ENCODE peak calls at places on chromosomes 13 and 19, in five cellular contexts. Z is stomach, O is tibial nerve, X is endothelial cell of umbilical vein, G is right lobe of liver. M is an unnamed sample. For H3K4me1 and H3K27me3, the result is how much of the 10 kb centered on the place peaks cover.

GRCh38 chr13:109494955-109495354 is 291.4 kb downstream of the IRS2 start:
- DNase-seq in Z (no peak), O (no peak), X (no peak), G (no peak), M (no peak)

GRCh38 chr13:90565985-90566713 is 781.3 kb upstream of the MIR17HG start:
- DNase-seq in Z (no peak), O (no peak), X (no peak), G (no peak), M (no peak)

GRCh38 chr13:44015808-44016207 is 136.1 kb downstream of the LACC1 start:
- DNase-seq in Z (no peak), O (no peak), X (peak), G (no peak), M (no peak)

GRCh38 chr13:105991622-105992254 is 543.7 kb downstream of the EFNB2 start:
- DNase-seq in Z (peak), O (peak), X (no peak), G (no peak), M (no peak)

GRCh38 chr13:111667757-111668156 is 347.3 kb downstream of the TEX29 start:
- DNase-seq in Z (no peak), O (no peak), X (no peak), G (no peak), M (no peak)

GRCh38 chr19:18761531-18762110 is 29.5 kb downstream of the COMP start:
- DNase-seq in Z (peak), O (no peak), X (no peak), G (no peak), M (no peak)

GRCh38 chr19:33767898-33768413 is 28.7 kb upstream of the KCTD15 start:
- DNase-seq in Z (no peak), O (no peak), X (peak), G (no peak), M (peak)

GRCh38 chr13:86476656-86477055 is 677.4 kb upstream of the SLITRK6 start:
- DNase-seq in Z (no peak), O (no peak), X (no peak), G (no peak), M (no peak)

GRCh38 chr13:74290324-74290773 is 156.1 kb upstream of the KLF12 start:
- DNase-seq in Z (no peak), O (no peak), X (peak), G (no peak), M (peak)

GRCh38 chr19:53192771-53193533 is at the start of gene ZNF665:
- DNase-seq in Z (peak), O (peak), X (peak), G (peak), M (peak)

GRCh38 chr13:45042539-45042938 is 53.2 kb downstream of the GPALPP1 start:
- DNase-seq in Z (no peak), O (no peak), X (no peak), G (no peak), M (no peak)

GRCh38 chr19:7505682-7506384 is 10.1 kb upstream of the ZNF358 start:
- DNase-seq in Z (no peak), O (no peak), X (no peak), G (peak), M (peak)

GRCh38 chr19:35642798-35643254 is 1.3 kb downstream of the ETV2 start:
- DNase-seq in Z (no peak), O (no peak), X (no peak), G (no peak), M (no peak)

GRCh38 chr19:33673996-33674395 is 52.2 kb downstream of the CHST8 start:
- DNase-seq in Z (peak), O (no peak), X (no peak), G (no peak), M (no peak)

GRCh38 chr19:21765151-21765550 is 2.2 kb downstream of the ZNF100 start:
- DNase-seq in Z (no peak), O (no peak), X (no peak), G (no peak), M (no peak)

GRCh38 chr13:75635101-75635620 is 969 bp upstream of the LMO7 start:
- DNase-seq in Z (no peak), O (no peak), X (no peak), G (peak), M (no peak)

GRCh38 chr13:47420568-47420967 is 523.7 kb upstream of the HTR2A start:
- DNase-seq in Z (no peak), O (no peak), X (no peak), G (no peak), M (no peak)

GRCh38 chr13:50365300-50365682 is 350.0 kb downstream of the KCNRG start:
- DNase-seq in Z (no peak), O (no peak), X (peak), G (no peak), M (no peak)

GRCh38 chr13:44249439-44249838 is 124.2 kb upstream of the SERP2 start:
- DNase-seq in Z (no peak), O (peak), X (peak), G (no peak), M (peak)

GRCh38 chr13:87368639-87369038 is 302.5 kb upstream of the SLITRK5 start:
- DNase-seq in Z (no peak), O (no peak), X (no peak), G (no peak), M (no peak)

GRCh38 chr13:113152894-113153809 is 5.3 kb upstream of the PROZ start:
- DNase-seq in Z (peak), O (peak), X (no peak), G (peak), M (peak)

GRCh38 chr19:30670562-30671513 is 298.7 kb downstream of the ZNF536 start:
- DNase-seq in Z (peak), O (no peak), X (no peak), G (no peak), M (no peak)

GRCh38 chr19:29845576-29846176 is 33.9 kb downstream of the CCNE1 start:
- DNase-seq in Z (no peak), O (no peak), X (no peak), G (no peak), M (peak)

GRCh38 chr19:28737021-28737525 is 475.9 kb downstream of the UQCRFS1 start:
- DNase-seq in Z (no peak), O (no peak), X (no peak), G (no peak), M (no peak)

GRCh38 chr19:34273121-34273845 is 18.9 kb downstream of the GARRE1 start:
- DNase-seq in Z (no peak), O (no peak), X (no peak), G (no peak), M (no peak)

GRCh38 chr13:65293530-65294198 is 1936.5 kb downstream of the PCDH9 start:
- DNase-seq in Z (no peak), O (no peak), X (no peak), G (no peak), M (no peak)

GRCh38 chr13:34756136-34756535 is 185.9 kb upstream of the NBEA start:
- DNase-seq in Z (no peak), O (no peak), X (no peak), G (no peak), M (no peak)

GRCh38 chr13:61013782-61014181 is 401.9 kb downstream of the PCDH20 start:
- DNase-seq in Z (no peak), O (no peak), X (no peak), G (no peak), M (no peak)

GRCh38 chr13:74836628-74837027 is 645.3 kb downstream of the TBC1D4 start:
- DNase-seq in Z (no peak), O (no peak), X (no peak), G (no peak), M (no peak)

GRCh38 chr13:99450416-99450815 is 50.9 kb upstream of the TM9SF2 start:
- DNase-seq in Z (no peak), O (no peak), X (no peak), G (no peak), M (no peak)

GRCh38 chr13:91185294-91185863 is 162.1 kb upstream of the MIR17HG start:
- DNase-seq in Z (no peak), O (no peak), X (peak), G (no peak), M (no peak)

GRCh38 chr13:30752201-30752797 is 17.0 kb downstream of the ALOX5AP start:
- DNase-seq in Z (no peak), O (no peak), X (no peak), G (no peak), M (no peak)

GRCh38 chr13:42066542-42066941 is 18.1 kb downstream of the DGKH start:
- DNase-seq in Z (no peak), O (no peak), X (peak), G (no peak), M (no peak)

GRCh38 chr19:38583219-38583984 is 34.4 kb downstream of the MAP4K1 start:
- DNase-seq in Z (no peak), O (no peak), X (no peak), G (no peak), M (no peak)

GRCh38 chr13:48246097-48246496 is 13.1 kb downstream of the ITM2B start:
- DNase-seq in Z (no peak), O (no peak), X (no peak), G (no peak), M (no peak)

GRCh38 chr19:35013047-35013819 is 13.1 kb downstream of the GRAMD1A start:
- DNase-seq in Z (peak), O (peak), X (peak), G (peak), M (peak)

GRCh38 chr19:13882419-13882795 is 5.5 kb downstream of the NANOS3 start:
- DNase-seq in Z (no peak), O (no peak), X (no peak), G (no peak), M (no peak)

GRCh38 chr19:13882841-13883240 is 5.9 kb downstream of the NANOS3 start:
- DNase-seq in Z (no peak), O (no peak), X (no peak), G (no peak), M (no peak)

GRCh38 chr19:13880059-13880672 is 3.2 kb downstream of the NANOS3 start:
- DNase-seq in Z (peak), O (peak), X (peak), G (peak), M (peak)

GRCh38 chr19:13881692-13882418 is 4.9 kb downstream of the NANOS3 start:
- DNase-seq in Z (no peak), O (peak), X (no peak), G (peak), M (peak)

DNA sequence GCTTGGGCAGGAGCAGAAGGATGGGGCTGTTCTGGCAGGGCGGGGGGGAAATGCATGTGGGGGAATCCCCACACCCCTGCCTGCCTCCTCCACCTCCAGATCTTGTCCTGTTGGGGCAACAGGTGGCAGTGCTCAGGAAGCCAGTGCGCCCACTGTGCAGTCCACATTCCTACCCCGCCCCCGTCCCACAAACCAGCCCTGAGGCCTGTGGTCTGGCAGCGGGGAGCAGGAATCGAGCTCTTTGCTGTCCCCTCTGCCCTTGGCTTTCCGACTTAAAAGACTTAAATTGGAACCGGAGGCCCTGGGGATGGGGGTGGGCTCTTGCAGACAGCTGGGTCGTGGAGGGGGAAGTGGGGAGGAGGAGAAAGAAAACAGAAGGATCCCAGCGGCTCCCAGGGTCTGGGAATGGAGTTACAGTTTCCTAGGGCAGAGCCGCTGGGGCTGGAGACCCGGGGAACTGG is 4.3 kb downstream of the NANOS3 start:
- DNase-seq in Z (no peak), O (no peak), X (no peak), G (no peak), M (no peak)
- H3K4me1 ChIP-seq in Z (half or more), O (under half), X (under half), G (under half), M (half or more)

GRCh38 chr19:17726136-17726741 is 7.0 kb downstream of the MAP1S start:
- DNase-seq in Z (no peak), O (no peak), X (no peak), G (no peak), M (no peak)

GRCh38 chr19:17727843-17728242 is 8.6 kb downstream of the MAP1S start:
- DNase-seq in Z (no peak), O (no peak), X (no peak), G (no peak), M (no peak)

GRCh38 chr19:17725422-17726078 is 6.3 kb downstream of the MAP1S start:
- DNase-seq in Z (no peak), O (no peak), X (no peak), G (no peak), M (no peak)

GRCh38 chr19:17724655-17725054 is 5.4 kb downstream of the MAP1S start:
- DNase-seq in Z (no peak), O (no peak), X (no peak), G (no peak), M (no peak)

GRCh38 chr19:17726914-17727773 is 7.9 kb downstream of the MAP1S start:
- DNase-seq in Z (no peak), O (no peak), X (no peak), G (no peak), M (no peak)
- H3K27me3 ChIP-seq in Z (under half), O (under half), X (under half), G (under half), M (under half)

GRCh38 chr19:40803170-40803856 is 4.3 kb downstream of the EGLN2 start:
- DNase-seq in Z (no peak), O (no peak), X (no peak), G (no peak), M (no peak)

GRCh38 chr19:40803857-40804782 is 5.1 kb downstream of the EGLN2 start:
- DNase-seq in Z (peak), O (no peak), X (no peak), G (no peak), M (no peak)

GRCh38 chr19:40806385-40807146 is 7.6 kb downstream of the EGLN2 start:
- DNase-seq in Z (peak), O (peak), X (peak), G (peak), M (peak)

GRCh38 chr19:40805258-40805868 is 6.4 kb downstream of the EGLN2 start:
- DNase-seq in Z (peak), O (no peak), X (no peak), G (no peak), M (no peak)

DNA sequence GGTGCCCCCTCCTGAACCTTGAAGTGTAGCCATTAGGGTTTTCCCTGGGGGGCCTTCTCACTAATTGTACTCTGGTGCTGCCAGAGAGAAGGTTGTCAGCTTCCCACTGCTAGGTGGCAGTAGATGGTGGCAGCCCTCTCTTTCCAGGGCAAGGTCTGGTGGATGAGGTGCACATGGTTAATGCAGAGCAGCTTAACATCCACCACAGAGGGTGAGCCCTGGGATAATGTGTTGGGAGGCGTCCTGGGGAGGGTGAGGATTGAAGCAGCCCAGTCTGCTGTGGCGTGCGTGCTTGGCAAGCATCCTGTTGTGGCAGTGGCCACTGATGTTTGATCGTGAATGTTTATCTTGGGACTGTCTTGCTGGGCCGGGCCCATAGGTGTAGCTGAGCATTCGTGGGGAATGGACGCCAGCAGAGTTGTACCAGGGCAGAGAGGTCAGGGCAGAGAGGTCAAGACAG is 5.8 kb downstream of the EGLN2 start:
- DNase-seq in Z (peak), O (no peak), X (no peak), G (peak), M (no peak)
- TF ChIP-seq POLR2A in Z (no peak), O (no peak), X (no peak), G (no peak), M (no peak)

GRCh38 chr13:41006951-41007350 is 12.2 kb downstream of the ELF1 start:
- DNase-seq in Z (no peak), O (no peak), X (no peak), G (no peak), M (no peak)
- H3K4me1 ChIP-seq in Z (half or more), O (under half), X (under half), G (half or more), M (under half)

GRCh38 chr19:32421589-32422361 is 16.2 kb downstream of the DPY19L3 start:
- DNase-seq in Z (no peak), O (no peak), X (peak), G (no peak), M (peak)
- H3K27me3 ChIP-seq in Z (under half), O (under half), X (under half), G (under half), M (under half)

DNA sequence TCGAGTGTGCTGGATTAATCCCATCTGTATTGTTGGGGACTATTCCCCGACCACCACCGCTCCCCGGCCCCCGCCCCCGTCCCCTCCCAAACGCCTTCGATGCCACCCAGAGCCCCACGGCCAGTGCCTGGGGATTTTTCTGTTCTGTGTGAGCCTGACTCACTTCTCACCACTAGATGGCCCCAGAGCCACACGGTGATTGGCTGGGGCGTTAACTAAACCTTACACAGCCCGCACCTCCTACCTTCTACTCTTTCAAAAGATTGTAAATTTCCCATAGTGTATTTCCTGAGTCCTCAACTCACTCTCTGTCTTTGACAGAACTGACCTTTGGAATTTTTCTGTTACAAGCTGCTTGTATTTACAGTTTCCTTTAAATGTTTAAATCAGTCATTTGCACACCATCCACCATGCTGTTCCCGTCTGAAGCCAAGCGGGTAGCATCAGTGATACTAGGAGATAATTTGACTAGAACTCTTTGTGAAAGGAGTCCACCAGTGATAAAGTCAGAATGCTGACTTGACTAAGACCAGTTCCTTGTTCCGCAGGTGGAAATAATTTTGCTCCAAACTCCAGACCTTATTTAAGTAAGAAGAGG is 61.4 kb downstream of the RFX2 start:
- DNase-seq in Z (peak), O (peak), X (peak), G (peak), M (peak)
- TF ChIP-seq POLR2A in Z (no peak), O (no peak), X (no peak), G (no peak), M (no peak)

GRCh38 chr19:45442408-45442926 is 18.8 kb upstream of the ERCC1 start:
- DNase-seq in Z (no peak), O (no peak), X (no peak), G (no peak), M (no peak)

GRCh38 chr19:45444318-45445041 is 20.8 kb upstream of the ERCC1 start:
- DNase-seq in Z (peak), O (peak), X (peak), G (peak), M (peak)

GRCh38 chr19:45443462-45444317 is 20.0 kb upstream of the ERCC1 start:
- DNase-seq in Z (peak), O (peak), X (peak), G (peak), M (peak)

GRCh38 chr19:45440873-45441654 is 17.3 kb upstream of the ERCC1 start:
- DNase-seq in Z (no peak), O (no peak), X (no peak), G (no peak), M (peak)

GRCh38 chr19:45442927-45443461 is 19.3 kb upstream of the ERCC1 start:
- DNase-seq in Z (peak), O (peak), X (peak), G (peak), M (peak)
- H3K4me1 ChIP-seq in Z (half or more), O (under half), X (under half), G (under half), M (under half)

GRCh38 chr19:2026770-2027169 is 11.3 kb upstream of the BTBD2 start:
- DNase-seq in Z (no peak), O (no peak), X (no peak), G (no peak), M (no peak)
- H3K27me3 ChIP-seq in Z (under half), O (under half), X (under half), G (under half), M (under half)

GRCh38 chr19:10114651-10115391 is 3.3 kb downstream of the P2RY11 start:
- DNase-seq in Z (no peak), O (no peak), X (no peak), G (no peak), M (no peak)
- TF ChIP-seq POLR2A in Z (no peak), O (no peak), X (no peak), G (peak), M (no peak)

GRCh38 chr13:33636955-33637670 is 180.8 kb upstream of the RFC3 start:
- DNase-seq in Z (no peak), O (no peak), X (no peak), G (no peak), M (no peak)
- H3K4me1 ChIP-seq in Z (under half), O (under half), X (under half), G (under half), M (under half)